ENCODE peak calls at places on chromosomes 7 and 10, in nine cellular contexts. One of them, this sample, is unnamed.

GRCh38 chr10:26214004-26214403 is 2.6 kb upstream of the GAD2 start:
- DNase-seq in RWPE1: no peak
- DNase-seq in upper lobe of right lung: no peak
- DNase-seq in left ventricle myocardium inferior: no peak
- DNase-seq in AG04450: no peak
- DNase-seq in type B pancreatic cell: no peak
- DNase-seq in cardiac muscle cell: no peak
- DNase-seq in heart right ventricle: no peak
- DNase-seq in GM12865: no peak
- DNase-seq in this sample: no peak

GRCh38 chr10:101595591-101596433 is 7.7 kb downstream of the DPCD start:
- DNase-seq in heart right ventricle: no peak
- DNase-seq in GM12865: no peak
- DNase-seq in type B pancreatic cell: no peak
- DNase-seq in cardiac muscle cell: no peak
- DNase-seq in upper lobe of right lung: no peak
- DNase-seq in RWPE1: no peak
- DNase-seq in left ventricle myocardium inferior: no peak
- DNase-seq in AG04450: no peak
- DNase-seq in this sample: no peak

GRCh38 chr10:3502606-3503005 is 282.4 kb downstream of the KLF6 start:
- DNase-seq in GM12865: no peak
- DNase-seq in upper lobe of right lung: no peak
- DNase-seq in type B pancreatic cell: no peak
- DNase-seq in left ventricle myocardium inferior: no peak
- DNase-seq in AG04450: no peak
- DNase-seq in cardiac muscle cell: no peak
- DNase-seq in RWPE1: no peak
- DNase-seq in heart right ventricle: no peak
- DNase-seq in this sample: no peak

GRCh38 chr10:75525067-75525466 is 93.6 kb downstream of the LRMDA start:
- DNase-seq in GM12865: no peak
- DNase-seq in left ventricle myocardium inferior: no peak
- DNase-seq in RWPE1: no peak
- DNase-seq in cardiac muscle cell: no peak
- DNase-seq in type B pancreatic cell: no peak
- DNase-seq in heart right ventricle: no peak
- DNase-seq in upper lobe of right lung: no peak
- DNase-seq in AG04450: no peak
- DNase-seq in this sample: no peak

GRCh38 chr10:79100761-79101160 is 32.0 kb downstream of the ZMIZ1 start:
- DNase-seq in upper lobe of right lung: no peak
- DNase-seq in type B pancreatic cell: no peak
- DNase-seq in RWPE1: no peak
- DNase-seq in GM12865: no peak
- DNase-seq in cardiac muscle cell: no peak
- DNase-seq in AG04450: no peak
- DNase-seq in left ventricle myocardium inferior: no peak
- DNase-seq in heart right ventricle: no peak
- DNase-seq in this sample: no peak

GRCh38 chr7:141045842-141046630 is 27.8 kb upstream of the TMEM178B start:
- DNase-seq in AG04450: no peak
- DNase-seq in cardiac muscle cell: no peak
- DNase-seq in GM12865: no peak
- DNase-seq in left ventricle myocardium inferior: no peak
- DNase-seq in heart right ventricle: no peak
- DNase-seq in RWPE1: no peak
- DNase-seq in type B pancreatic cell: no peak
- DNase-seq in upper lobe of right lung: no peak
- DNase-seq in this sample: no peak

GRCh38 chr7:90564455-90564854 is 31.7 kb upstream of the CDK14 start:
- DNase-seq in cardiac muscle cell: no peak
- DNase-seq in left ventricle myocardium inferior: no peak
- DNase-seq in heart right ventricle: no peak
- DNase-seq in GM12865: no peak
- DNase-seq in type B pancreatic cell: no peak
- DNase-seq in AG04450: no peak
- DNase-seq in RWPE1: no peak
- DNase-seq in upper lobe of right lung: no peak
- DNase-seq in this sample: no peak

GRCh38 chr10:97019213-97019844 is 166.4 kb downstream of the SLIT1 start:
- DNase-seq in left ventricle myocardium inferior: no peak
- DNase-seq in RWPE1: no peak
- DNase-seq in type B pancreatic cell: no peak
- DNase-seq in upper lobe of right lung: peak; percentile 53
- DNase-seq in heart right ventricle: no peak
- DNase-seq in GM12865: no peak
- DNase-seq in AG04450: no peak
- DNase-seq in cardiac muscle cell: no peak
- DNase-seq in this sample: no peak

GRCh38 chr10:42936580-42936979 is 140.3 kb upstream of the RET start:
- DNase-seq in upper lobe of right lung: no peak
- DNase-seq in cardiac muscle cell: no peak
- DNase-seq in heart right ventricle: no peak
- DNase-seq in type B pancreatic cell: no peak
- DNase-seq in RWPE1: no peak
- DNase-seq in AG04450: no peak
- DNase-seq in left ventricle myocardium inferior: no peak
- DNase-seq in GM12865: no peak
- DNase-seq in this sample: no peak

GRCh38 chr7:2999078-2999500 is 44.6 kb downstream of the CARD11 start:
- DNase-seq in upper lobe of right lung: peak; percentile 30
- DNase-seq in left ventricle myocardium inferior: no peak
- DNase-seq in cardiac muscle cell: no peak
- DNase-seq in GM12865: no peak
- DNase-seq in AG04450: no peak
- DNase-seq in RWPE1: no peak
- DNase-seq in heart right ventricle: no peak
- DNase-seq in type B pancreatic cell: no peak
- DNase-seq in this sample: no peak

GRCh38 chr10:48498940-48499510 is 105.8 kb downstream of the ARHGAP22 start:
- DNase-seq in RWPE1: no peak
- DNase-seq in cardiac muscle cell: no peak
- DNase-seq in type B pancreatic cell: peak; percentile 55
- DNase-seq in left ventricle myocardium inferior: no peak
- DNase-seq in upper lobe of right lung: no peak
- DNase-seq in heart right ventricle: no peak
- DNase-seq in GM12865: no peak
- DNase-seq in AG04450: no peak
- DNase-seq in this sample: no peak

GRCh38 chr10:70588255-70588654 is 14.3 kb downstream of the PRF1 start:
- DNase-seq in left ventricle myocardium inferior: no peak
- DNase-seq in AG04450: no peak
- DNase-seq in heart right ventricle: no peak
- DNase-seq in type B pancreatic cell: no peak
- DNase-seq in cardiac muscle cell: no peak
- DNase-seq in upper lobe of right lung: no peak
- DNase-seq in RWPE1: no peak
- DNase-seq in GM12865: peak; percentile 31
- DNase-seq in this sample: no peak

GRCh38 chr10:13751191-13751764 is 164.5 kb downstream of the PRPF18 start:
- DNase-seq in type B pancreatic cell: no peak
- DNase-seq in AG04450: no peak
- DNase-seq in cardiac muscle cell: no peak
- DNase-seq in upper lobe of right lung: no peak
- DNase-seq in left ventricle myocardium inferior: no peak
- DNase-seq in RWPE1: no peak
- DNase-seq in heart right ventricle: no peak
- DNase-seq in GM12865: peak; percentile 72
- DNase-seq in this sample: no peak

GRCh38 chr7:34222722-34223121 is 317.4 kb downstream of the BMPER start:
- DNase-seq in upper lobe of right lung: no peak
- DNase-seq in cardiac muscle cell: no peak
- DNase-seq in heart right ventricle: no peak
- DNase-seq in AG04450: no peak
- DNase-seq in RWPE1: no peak
- DNase-seq in left ventricle myocardium inferior: no peak
- DNase-seq in type B pancreatic cell: no peak
- DNase-seq in GM12865: no peak
- DNase-seq in this sample: no peak

GRCh38 chr7:121003986-121004685 is 15.6 kb downstream of the CPED1 start:
- DNase-seq in upper lobe of right lung: no peak
- DNase-seq in type B pancreatic cell: no peak
- DNase-seq in cardiac muscle cell: no peak
- DNase-seq in GM12865: no peak
- DNase-seq in RWPE1: no peak
- DNase-seq in AG04450: no peak
- DNase-seq in left ventricle myocardium inferior: peak; percentile 57
- DNase-seq in heart right ventricle: peak; percentile 32
- DNase-seq in this sample: no peak

GRCh38 chr7:141699860-141700259 is 2.1 kb downstream of the DENND11 start:
- DNase-seq in cardiac muscle cell: no peak
- DNase-seq in left ventricle myocardium inferior: no peak
- DNase-seq in GM12865: no peak
- DNase-seq in upper lobe of right lung: no peak
- DNase-seq in type B pancreatic cell: no peak
- DNase-seq in RWPE1: no peak
- DNase-seq in AG04450: no peak
- DNase-seq in heart right ventricle: no peak
- DNase-seq in this sample: no peak

GRCh38 chr7:8065356-8065813 is 96.8 kb downstream of the GLCCI1 start:
- DNase-seq in upper lobe of right lung: no peak
- DNase-seq in heart right ventricle: no peak
- DNase-seq in AG04450: peak; percentile 30
- DNase-seq in type B pancreatic cell: no peak
- DNase-seq in cardiac muscle cell: no peak
- DNase-seq in left ventricle myocardium inferior: no peak
- DNase-seq in GM12865: no peak
- DNase-seq in RWPE1: no peak
- DNase-seq in this sample: no peak

GRCh38 chr7:131625817-131626372 is 69.5 kb upstream of the PODXL start:
- DNase-seq in RWPE1: peak; percentile 37
- DNase-seq in left ventricle myocardium inferior: peak; percentile 64
- DNase-seq in type B pancreatic cell: no peak
- DNase-seq in cardiac muscle cell: peak; percentile 51
- DNase-seq in AG04450: peak; percentile 30
- DNase-seq in GM12865: no peak
- DNase-seq in heart right ventricle: peak; percentile 53
- DNase-seq in upper lobe of right lung: no peak
- DNase-seq in this sample: no peak
- TF ChIP-seq CTCF in RWPE1: no peak
- TF ChIP-seq CTCF in left ventricle myocardium inferior: no peak
- TF ChIP-seq CTCF in type B pancreatic cell: no peak
- TF ChIP-seq CTCF in cardiac muscle cell: no peak
- TF ChIP-seq CTCF in AG04450: peak; percentile 34
- TF ChIP-seq CTCF in GM12865: no peak
- TF ChIP-seq CTCF in heart right ventricle: no peak
- TF ChIP-seq CTCF in upper lobe of right lung: peak; percentile 16
- TF ChIP-seq CTCF in this sample: no peak

DNA sequence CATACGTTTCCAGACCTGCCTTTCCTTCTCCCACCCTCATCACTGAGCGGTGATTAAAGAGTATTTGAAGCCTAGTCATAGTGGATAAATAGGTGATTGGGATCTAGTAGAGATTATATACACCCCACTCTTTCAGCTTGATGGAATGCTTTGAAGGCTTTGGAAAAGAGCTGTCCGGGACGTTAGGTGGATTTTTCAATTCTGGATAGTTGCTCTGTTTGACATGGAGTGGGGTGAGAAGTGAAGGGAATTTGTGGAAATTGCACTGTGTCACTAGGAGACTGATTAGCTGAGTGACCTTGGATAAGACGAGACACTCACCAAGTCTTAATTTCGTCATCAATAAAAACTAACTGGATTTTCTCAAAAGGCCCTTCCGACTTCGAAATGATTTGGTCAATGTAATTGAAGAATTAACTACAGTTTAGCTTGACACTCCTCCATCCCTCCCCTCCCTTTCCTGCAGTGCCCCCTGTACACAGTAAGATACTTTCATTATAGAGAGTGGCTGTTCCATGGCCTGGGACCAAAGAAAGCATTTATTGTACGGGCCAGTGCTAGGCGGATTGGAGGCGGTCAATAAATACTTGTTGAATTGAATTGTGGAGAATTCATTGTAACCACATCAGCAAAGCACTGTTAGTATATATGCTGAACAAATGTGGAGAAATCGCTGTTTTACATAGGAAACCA is 959 bp downstream of the ZKSCAN1 start:
- DNase-seq in type B pancreatic cell: no peak
- DNase-seq in GM12865: no peak
- DNase-seq in AG04450: no peak
- DNase-seq in heart right ventricle: no peak
- DNase-seq in RWPE1: no peak
- DNase-seq in cardiac muscle cell: no peak
- DNase-seq in upper lobe of right lung: no peak
- DNase-seq in left ventricle myocardium inferior: no peak
- DNase-seq in this sample: no peak
- TF ChIP-seq CTCF in type B pancreatic cell: no peak
- TF ChIP-seq CTCF in GM12865: no peak
- TF ChIP-seq CTCF in AG04450: peak; percentile 10
- TF ChIP-seq CTCF in heart right ventricle: no peak
- TF ChIP-seq CTCF in RWPE1: no peak
- TF ChIP-seq CTCF in cardiac muscle cell: no peak
- TF ChIP-seq CTCF in upper lobe of right lung: no peak
- TF ChIP-seq CTCF in left ventricle myocardium inferior: no peak
- TF ChIP-seq CTCF in this sample: no peak

DNA sequence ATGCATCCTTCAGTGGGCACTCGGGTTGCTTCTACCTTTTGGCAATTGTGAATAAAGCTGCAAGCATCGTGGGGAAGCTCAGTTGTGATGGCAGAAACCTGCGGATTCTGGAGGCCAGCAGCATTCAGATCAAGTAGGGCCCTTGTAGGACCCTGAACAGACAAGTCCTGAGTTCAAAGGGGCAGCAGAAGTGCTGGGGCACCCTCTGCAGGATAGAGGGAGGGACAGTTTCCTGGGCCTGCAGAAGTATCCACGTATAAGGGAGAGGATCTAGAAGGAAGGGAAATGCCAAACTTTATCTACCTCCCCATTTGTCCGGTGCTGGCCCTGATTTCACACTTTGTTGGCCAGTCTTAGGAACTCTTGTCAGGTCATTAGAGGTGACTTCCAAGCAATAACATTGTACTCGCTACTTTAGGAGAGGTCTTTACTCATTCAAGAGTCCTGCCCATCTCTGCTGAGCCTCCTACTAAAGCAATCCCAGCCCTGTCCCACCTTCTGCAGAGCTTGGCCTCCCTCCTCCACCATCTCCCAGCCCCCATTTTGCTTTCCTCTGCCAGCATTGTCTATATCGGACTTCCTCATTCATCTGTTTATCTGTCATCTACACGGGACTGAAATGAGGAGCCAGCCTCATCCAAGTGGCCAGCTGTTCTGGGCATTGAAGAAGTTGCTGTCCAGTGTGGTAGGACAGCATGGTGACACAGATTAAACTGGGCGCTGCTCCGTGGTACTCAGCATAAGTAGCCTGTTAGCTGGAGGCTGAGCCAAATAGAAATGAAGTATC is 26.6 kb upstream of the R3HCC1L start:
- DNase-seq in upper lobe of right lung: no peak
- DNase-seq in left ventricle myocardium inferior: no peak
- DNase-seq in cardiac muscle cell: no peak
- DNase-seq in type B pancreatic cell: no peak
- DNase-seq in heart right ventricle: no peak
- DNase-seq in RWPE1: no peak
- DNase-seq in AG04450: no peak
- DNase-seq in GM12865: no peak
- DNase-seq in this sample: no peak
- TF ChIP-seq CTCF in upper lobe of right lung: no peak
- TF ChIP-seq CTCF in left ventricle myocardium inferior: no peak
- TF ChIP-seq CTCF in cardiac muscle cell: no peak
- TF ChIP-seq CTCF in type B pancreatic cell: no peak
- TF ChIP-seq CTCF in heart right ventricle: no peak
- TF ChIP-seq CTCF in RWPE1: no peak
- TF ChIP-seq CTCF in AG04450: no peak
- TF ChIP-seq CTCF in GM12865: no peak
- TF ChIP-seq CTCF in this sample: no peak

GRCh38 chr7:151076863-151077704 is 3.5 kb downstream of the FASTK start:
- DNase-seq in heart right ventricle: no peak
- DNase-seq in left ventricle myocardium inferior: no peak
- DNase-seq in AG04450: no peak
- DNase-seq in cardiac muscle cell: no peak
- DNase-seq in RWPE1: no peak
- DNase-seq in GM12865: no peak
- DNase-seq in upper lobe of right lung: peak; percentile 65
- DNase-seq in type B pancreatic cell: no peak
- DNase-seq in this sample: no peak
- TF ChIP-seq CTCF in heart right ventricle: peak; percentile 16
- TF ChIP-seq CTCF in left ventricle myocardium inferior: peak; percentile 34
- TF ChIP-seq CTCF in AG04450: peak; percentile 52
- TF ChIP-seq CTCF in cardiac muscle cell: peak; percentile 33
- TF ChIP-seq CTCF in RWPE1: peak; percentile 15
- TF ChIP-seq CTCF in GM12865: peak; percentile 35
- TF ChIP-seq CTCF in upper lobe of right lung: no peak
- TF ChIP-seq CTCF in type B pancreatic cell: peak; percentile 62
- TF ChIP-seq CTCF in this sample: peak; percentile 50

This sample was measured in activated CD8-positive, alpha-beta T cell treated with anti-CD3 and anti-CD28 coated beads for 36 hours.